ENCODE peak calls at places on chromosomes 5 and 9, in six cellular contexts. T is breast epithelium; H is tibial artery; V is naive thymus-derived CD4-positive, alpha-beta T cell; L is GM23338; X is IMR-90. D is an unnamed sample.

GRCh38 chr9:72509635-72510034 is 11.8 kb upstream of the TMC1 start:
- DNase-seq in L (no peak), X (peak; percentile 51), V (no peak), T (no peak), H (no peak), D (no peak)

GRCh38 chr5:159511570-159511969 is 181.3 kb upstream of the IL12B start:
- DNase-seq in T (no peak), V (no peak), X (peak; percentile 49), L (no peak), H (no peak), D (no peak)

GRCh38 chr9:112360047-112360804 is 19.7 kb upstream of the HSDL2 start:
- DNase-seq in H (no peak), V (no peak), L (no peak), X (peak; percentile 58), T (no peak), D (no peak)

GRCh38 chr5:176481659-176482213 is 33.6 kb downstream of the FAF2 start:
- DNase-seq in H (no peak), L (no peak), T (no peak), V (no peak), X (peak; percentile 24), D (no peak)

GRCh38 chr5:177327539-177328522 is 16.1 kb upstream of the MXD3 start:
- DNase-seq in T (no peak), H (peak; percentile 56), L (no peak), X (peak; percentile 33), V (no peak), D (no peak)

GRCh38 chr5:180590543-180591248 is 603 bp downstream of the SCGB3A1 start:
- DNase-seq in T (no peak), H (no peak), V (no peak), X (no peak), L (peak; percentile 43), D (peak; percentile 49)

GRCh38 chr5:43193171-43193951 is 1.3 kb downstream of the NIM1K start:
- DNase-seq in H (no peak), T (no peak), L (peak; percentile 75), V (peak; percentile 71), X (peak; percentile 94), D (peak; percentile 27)

GRCh38 chr5:79269733-79270166 is 33.8 kb downstream of the JMY start:
- DNase-seq in V (no peak), H (no peak), T (no peak), X (no peak), L (no peak), D (no peak)

GRCh38 chr5:1268666-1269065 is 26.2 kb downstream of the TERT start:
- DNase-seq in T (no peak), X (no peak), H (no peak), L (no peak), V (peak; percentile 28), D (no peak)

GRCh38 chr5:149442563-149443182 is 63.6 kb upstream of the IL17B start:
- DNase-seq in T (peak; percentile 84), H (peak; percentile 86), L (peak; percentile 83), V (peak; percentile 51), X (peak; percentile 70), D (peak; percentile 39)

GRCh38 chr9:130448035-130448624 is 3.4 kb downstream of the ASS1 start:
- DNase-seq in X (peak; percentile 57), L (peak; percentile 57), V (no peak), H (no peak), T (no peak), D (no peak)

GRCh38 chr9:6305954-6306563 is 22.1 kb upstream of the TPD52L3 start:
- DNase-seq in L (peak; percentile 61), H (no peak), T (no peak), V (peak; percentile 4), X (peak; percentile 50), D (no peak)

GRCh38 chr9:36535106-36535505 is 37.6 kb upstream of the MELK start:
- DNase-seq in H (no peak), X (no peak), T (no peak), L (no peak), V (no peak), D (no peak)

GRCh38 chr9:129108805-129109370 is 1.7 kb downstream of the CRAT start:
- DNase-seq in X (no peak), V (no peak), L (no peak), T (peak; percentile 32), H (no peak), D (no peak)

GRCh38 chr5:126398791-126399190 is 24.4 kb upstream of the GRAMD2B start:
- DNase-seq in X (peak; percentile 13), H (no peak), T (no peak), L (no peak), V (no peak), D (no peak)

GRCh38 chr5:149775785-149776184 is 45.7 kb downstream of the PPARGC1B start:
- DNase-seq in T (no peak), H (no peak), V (no peak), X (no peak), L (peak; percentile 73), D (no peak)

GRCh38 chr5:32168460-32169033 is 5.6 kb downstream of the GOLPH3 start:
- DNase-seq in X (no peak), V (no peak), L (no peak), T (no peak), H (no peak), D (no peak)

GRCh38 chr9:37641331-37641730 is 9.4 kb upstream of the FRMPD1 start:
- DNase-seq in T (no peak), X (no peak), L (no peak), V (no peak), H (no peak), D (no peak)

GRCh38 chr5:979100-979817 is 29.3 kb upstream of the NKD2 start:
- DNase-seq in X (no peak), V (no peak), T (peak; percentile 15), L (no peak), H (peak; percentile 33), D (no peak)

DNA sequence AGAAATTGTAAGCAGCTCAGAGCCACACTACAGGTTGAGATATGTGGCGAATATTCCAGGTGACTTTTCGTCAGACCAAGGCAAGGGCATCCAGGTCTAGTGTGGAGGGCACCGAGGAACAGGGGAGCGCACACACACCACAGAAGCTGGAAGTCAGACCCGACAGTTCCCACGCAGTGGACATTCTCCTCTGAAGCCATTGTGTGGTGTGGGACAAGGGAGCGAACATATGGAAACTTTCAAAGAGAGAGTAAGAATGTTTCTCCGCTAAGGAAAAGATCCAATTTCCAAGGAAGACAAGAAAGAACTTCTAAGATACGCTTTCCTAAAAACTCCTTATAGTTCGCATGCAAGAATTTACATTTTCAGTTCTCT is 141.4 kb upstream of the OTULINL start:
- DNase-seq in L (no peak), X (no peak), T (no peak), H (no peak), V (no peak), D (no peak)
- H3K4me1 ChIP-seq in L (peaks cover 11% of the 10 kb centered on the region), X (peaks cover 42% of the 10 kb centered on the region), T (no peaks in the 10 kb centered on the region), H (peaks cover 43% of the 10 kb centered on the region), V (no peaks in the 10 kb centered on the region), D (no peaks in the 10 kb centered on the region)

DNA sequence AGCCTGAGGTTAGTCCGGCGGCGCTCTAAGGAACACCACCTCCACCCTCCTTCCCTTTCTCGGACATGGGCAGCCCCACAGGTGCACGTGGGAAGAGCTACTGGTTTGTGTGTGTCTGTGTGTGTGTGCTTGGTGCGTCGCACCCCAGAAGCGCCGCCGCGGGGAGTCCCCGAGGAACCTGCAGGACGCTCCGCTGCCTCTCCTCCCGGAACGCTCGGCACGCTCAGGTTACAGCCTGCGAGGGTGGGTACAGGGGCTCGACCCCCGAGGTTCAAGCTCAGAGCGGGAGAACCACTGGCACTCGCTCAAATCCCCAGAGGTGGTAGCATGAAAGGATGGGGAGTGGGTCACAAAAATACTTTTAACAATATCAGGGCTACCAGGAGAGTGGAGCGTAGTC is 2.0 kb downstream of the ASTN2 start:
- DNase-seq in T (no peak), V (no peak), X (no peak), L (peak; percentile 42), H (no peak), D (no peak)
- H3K4me1 ChIP-seq in T (no peaks in the 10 kb centered on the region), V (no peaks in the 10 kb centered on the region), X (no peaks in the 10 kb centered on the region), L (peaks cover 30% of the 10 kb centered on the region), H (peaks cover 38% of the 10 kb centered on the region), D (no peaks in the 10 kb centered on the region)

GRCh38 chr5:14741721-14742426 is 77.4 kb downstream of the OTULIN start:
- DNase-seq in X (no peak), T (no peak), L (no peak), V (peak; percentile 58), H (peak; percentile 13), D (no peak)

GRCh38 chr5:14739538-14739937 is 75.0 kb downstream of the OTULIN start:
- DNase-seq in H (no peak), X (peak; percentile 61), V (no peak), L (no peak), T (no peak), D (no peak)

GRCh38 chr5:14741131-14741530 is 76.6 kb downstream of the OTULIN start:
- DNase-seq in H (no peak), L (no peak), X (no peak), V (no peak), T (no peak), D (no peak)

GRCh38 chr5:14738050-14738449 is 73.5 kb downstream of the OTULIN start:
- DNase-seq in H (no peak), T (no peak), X (no peak), V (no peak), L (no peak), D (no peak)

DNA sequence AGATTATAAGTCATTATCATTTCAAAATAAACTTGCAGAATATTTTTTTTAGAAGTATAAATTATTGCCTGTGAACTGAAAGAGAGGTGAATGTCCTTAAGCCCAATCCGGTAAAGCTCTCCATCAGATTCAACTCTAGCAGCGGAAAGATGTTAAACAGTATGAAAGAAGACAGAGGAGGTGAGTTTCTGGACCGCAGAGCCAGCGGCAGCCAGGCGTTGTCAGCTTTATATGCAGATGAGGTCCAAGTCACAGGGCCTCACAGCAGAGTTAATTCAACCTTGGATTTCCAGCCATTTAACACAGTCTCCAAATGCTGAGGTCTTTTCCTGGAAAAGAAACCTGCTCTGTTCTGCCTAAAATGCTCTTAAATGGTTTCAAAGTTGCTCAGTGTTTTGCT is 75.4 kb downstream of the OTULIN start:
- DNase-seq in L (no peak), X (no peak), V (no peak), T (no peak), H (no peak), D (no peak)
- H3K4me1 ChIP-seq in L (peaks cover 31% of the 10 kb centered on the region), X (peaks cover 5% of the 10 kb centered on the region), V (no peaks in the 10 kb centered on the region), T (no peaks in the 10 kb centered on the region), H (peaks cover 52% of the 10 kb centered on the region), D (peaks cover 10% of the 10 kb centered on the region)

DNA sequence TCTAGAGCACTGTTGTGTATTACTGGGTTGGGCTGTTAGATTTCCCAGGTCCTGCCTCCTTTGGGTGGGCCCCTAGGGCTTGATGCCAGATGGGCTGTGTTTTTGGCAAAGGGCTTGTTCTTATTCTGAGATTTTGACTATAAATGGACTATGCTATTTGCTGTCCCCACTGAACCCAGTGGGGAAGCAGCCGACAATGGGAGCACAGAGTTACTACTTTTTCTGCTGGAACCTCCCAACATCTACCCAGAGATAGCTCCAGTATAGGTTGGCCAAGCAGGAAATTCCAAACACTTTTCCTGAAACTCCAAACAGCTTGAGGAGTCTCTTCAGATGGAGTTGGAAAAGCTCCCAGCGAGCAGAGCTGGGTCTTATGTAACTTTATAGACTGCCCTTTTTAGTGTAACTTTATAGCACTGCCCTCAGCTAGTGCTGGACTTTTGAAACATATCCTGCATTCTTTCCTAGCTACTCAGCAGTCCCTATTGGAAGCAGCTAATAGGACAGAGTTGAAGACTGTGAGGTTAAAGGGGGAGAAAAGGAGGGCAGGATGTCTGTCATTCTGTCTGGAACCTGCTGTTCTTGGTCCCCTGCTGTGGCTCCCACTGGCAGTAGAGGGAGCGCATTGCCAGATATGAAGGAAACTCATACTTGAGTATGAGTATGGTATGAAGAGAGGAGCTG is 21.0 kb downstream of the RUSC2 start:
- DNase-seq in X (peak; percentile 96), L (no peak), H (peak; percentile 95), T (peak; percentile 73), V (no peak), D (no peak)
- H3K4me1 ChIP-seq in X (peaks cover 13% of the 10 kb centered on the region), L (peaks cover 8% of the 10 kb centered on the region), H (peaks cover 98% of the 10 kb centered on the region), T (peaks cover 8% of the 10 kb centered on the region), V (no peaks in the 10 kb centered on the region), D (no peaks in the 10 kb centered on the region)